ENCODE peak calls at places on chromosomes 2 and 18, in eight cellular contexts. J is HAP-1, A is cardiac muscle cell, Q is mesenchymal stem cell, L is Karpas-422, S is sigmoid colon, R is psoas muscle, W is PC-3. N is an unnamed sample. For H3K4me1, the result is how much of the 10 kb centered on the place peaks cover.

GRCh38 chr2:136225950-136226835 is 108.2 kb upstream of the CXCR4 start:
- DNase-seq in J (no peak), A (no peak), Q (no peak), L (no peak), S (no peak), R (no peak), W (no peak), N (peak)

GRCh38 chr2:171999604-172000469 is at the start of gene METAP1D:
- DNase-seq in J (peak), A (peak), Q (peak), L (peak), S (peak), R (peak), W (peak), N (peak)

GRCh38 chr18:62937065-62937464 is 221.7 kb downstream of the PHLPP1 start:
- DNase-seq in J (no peak), A (peak), Q (peak), L (no peak), S (no peak), R (no peak), W (peak), N (no peak)

GRCh38 chr2:128782411-128783192 is 463.9 kb upstream of the HS6ST1 start:
- DNase-seq in J (no peak), A (no peak), Q (no peak), L (no peak), S (peak), R (no peak), W (no peak), N (no peak)

GRCh38 chr2:195560209-195560907 is 96.7 kb upstream of the SLC39A10 start:
- DNase-seq in J (no peak), A (peak), Q (no peak), L (peak), S (no peak), R (no peak), W (peak), N (no peak)

GRCh38 chr18:49055787-49056186 is 105.0 kb upstream of the SMAD7 start:
- DNase-seq in J (no peak), A (peak), Q (peak), L (no peak), S (peak), R (peak), W (peak), N (peak)

GRCh38 chr2:195574305-195574704 is 82.7 kb upstream of the SLC39A10 start:
- DNase-seq in J (no peak), A (no peak), Q (no peak), L (no peak), S (no peak), R (no peak), W (no peak), N (no peak)

GRCh38 chr2:101330253-101330921 is 21.9 kb upstream of the RNF149 start:
- DNase-seq in J (peak), A (peak), Q (peak), L (no peak), S (no peak), R (peak), W (no peak), N (peak)

GRCh38 chr18:9428862-9429661 is 46.3 kb upstream of the RALBP1 start:
- DNase-seq in J (no peak), A (no peak), Q (no peak), L (no peak), S (peak), R (no peak), W (no peak), N (no peak)

GRCh38 chr2:112980537-112980936 is 2.7 kb downstream of the IL36G start:
- DNase-seq in J (no peak), A (no peak), Q (no peak), L (no peak), S (no peak), R (no peak), W (no peak), N (no peak)

GRCh38 chr18:31801078-31801477 is 40.4 kb upstream of the SLC25A52 start:
- DNase-seq in J (no peak), A (no peak), Q (no peak), L (no peak), S (no peak), R (no peak), W (no peak), N (no peak)

GRCh38 chr2:220670461-220670979 is 901.6 kb downstream of the EPHA4 start:
- DNase-seq in J (no peak), A (no peak), Q (no peak), L (no peak), S (no peak), R (no peak), W (no peak), N (peak)

GRCh38 chr2:225399509-225399908 is at the start of gene NYAP2:
- DNase-seq in J (no peak), A (no peak), Q (no peak), L (no peak), S (no peak), R (no peak), W (no peak), N (no peak)

GRCh38 chr2:200320344-200320743 is 13.9 kb downstream of the SPATS2L start:
- DNase-seq in J (no peak), A (no peak), Q (peak), L (no peak), S (no peak), R (no peak), W (no peak), N (no peak)

GRCh38 chr18:48866028-48866733 is 84.6 kb downstream of the SMAD7 start:
- DNase-seq in J (no peak), A (peak), Q (no peak), L (no peak), S (peak), R (peak), W (no peak), N (peak)

GRCh38 chr18:25168011-25168410 is 184.0 kb downstream of the ZNF521 start:
- DNase-seq in J (no peak), A (no peak), Q (no peak), L (no peak), S (no peak), R (no peak), W (no peak), N (no peak)

GRCh38 chr2:204255068-204255467 is 290.2 kb upstream of the PARD3B start:
- DNase-seq in J (no peak), A (no peak), Q (no peak), L (no peak), S (no peak), R (no peak), W (no peak), N (no peak)

GRCh38 chr2:21438949-21439348 is 315.2 kb downstream of the TDRD15 start:
- DNase-seq in J (no peak), A (peak), Q (peak), L (no peak), S (no peak), R (no peak), W (peak), N (no peak)

GRCh38 chr2:203673933-203674332 is 32.5 kb upstream of the CD28 start:
- DNase-seq in J (no peak), A (peak), Q (peak), L (no peak), S (no peak), R (no peak), W (no peak), N (no peak)

GRCh38 chr2:183614797-183615429 is 490.7 kb downstream of the NUP35 start:
- DNase-seq in J (no peak), A (no peak), Q (no peak), L (no peak), S (peak), R (peak), W (no peak), N (no peak)

GRCh38 chr2:40394597-40394996 is 57.3 kb downstream of the SLC8A1 start:
- DNase-seq in J (no peak), A (no peak), Q (no peak), L (no peak), S (no peak), R (no peak), W (no peak), N (no peak)

GRCh38 chr18:26497881-26498280 is 50.5 kb downstream of the KCTD1 start:
- DNase-seq in J (no peak), A (peak), Q (no peak), L (no peak), S (no peak), R (no peak), W (no peak), N (no peak)

GRCh38 chr2:127645395-127646291 is at the start of gene GPR17:
- DNase-seq in J (no peak), A (no peak), Q (no peak), L (no peak), S (peak), R (peak), W (no peak), N (peak)

GRCh38 chr2:45192991-45193390 is 183.7 kb upstream of the SIX2 start:
- DNase-seq in J (no peak), A (no peak), Q (no peak), L (no peak), S (no peak), R (no peak), W (no peak), N (no peak)

GRCh38 chr18:55988537-55988936 is 400.5 kb upstream of the TCF4 start:
- DNase-seq in J (no peak), A (peak), Q (peak), L (no peak), S (no peak), R (no peak), W (no peak), N (peak)

GRCh38 chr2:64018715-64019082 is 529 bp downstream of the VPS54 start:
- DNase-seq in J (peak), A (no peak), Q (peak), L (peak), S (peak), R (no peak), W (peak), N (peak)

GRCh38 chr2:206876176-206876575 is 63.1 kb upstream of the CPO start:
- DNase-seq in J (no peak), A (no peak), Q (no peak), L (no peak), S (no peak), R (no peak), W (no peak), N (no peak)

GRCh38 chr2:181008418-181008817 is 28.0 kb downstream of the UBE2E3 start:
- DNase-seq in J (peak), A (peak), Q (peak), L (no peak), S (no peak), R (no peak), W (no peak), N (peak)

GRCh38 chr2:12965540-12966269 is 249.0 kb downstream of the TRIB2 start:
- DNase-seq in J (no peak), A (peak), Q (peak), L (no peak), S (no peak), R (no peak), W (peak), N (peak)

GRCh38 chr2:175317741-175318140 is 136.2 kb upstream of the ATP5MC3 start:
- DNase-seq in J (no peak), A (no peak), Q (no peak), L (no peak), S (no peak), R (no peak), W (no peak), N (no peak)

GRCh38 chr2:172225786-172226185 is 123.1 kb upstream of the DLX2 start:
- DNase-seq in J (no peak), A (no peak), Q (no peak), L (no peak), S (no peak), R (no peak), W (no peak), N (no peak)

GRCh38 chr2:26630669-26631360 is 10.4 kb downstream of the CIB4 start:
- DNase-seq in J (no peak), A (no peak), Q (peak), L (no peak), S (no peak), R (no peak), W (peak), N (no peak)

GRCh38 chr2:54394392-54394791 is 61.7 kb upstream of the SPTBN1 start:
- DNase-seq in J (no peak), A (no peak), Q (peak), L (no peak), S (no peak), R (no peak), W (no peak), N (peak)

GRCh38 chr2:15941970-15942710 is 1.8 kb downstream of the MYCN start:
- DNase-seq in J (peak), A (no peak), Q (peak), L (no peak), S (no peak), R (no peak), W (no peak), N (no peak)

GRCh38 chr2:148998831-148999200 is 39.7 kb upstream of the LYPD6B start:
- DNase-seq in J (no peak), A (no peak), Q (no peak), L (no peak), S (no peak), R (no peak), W (no peak), N (no peak)
- H3K4me3 ChIP-seq in J (no peak), A (no peak), Q (no peak), L (no peak), S (no peak), R (no peak), W (no peak), N (no peak)

DNA sequence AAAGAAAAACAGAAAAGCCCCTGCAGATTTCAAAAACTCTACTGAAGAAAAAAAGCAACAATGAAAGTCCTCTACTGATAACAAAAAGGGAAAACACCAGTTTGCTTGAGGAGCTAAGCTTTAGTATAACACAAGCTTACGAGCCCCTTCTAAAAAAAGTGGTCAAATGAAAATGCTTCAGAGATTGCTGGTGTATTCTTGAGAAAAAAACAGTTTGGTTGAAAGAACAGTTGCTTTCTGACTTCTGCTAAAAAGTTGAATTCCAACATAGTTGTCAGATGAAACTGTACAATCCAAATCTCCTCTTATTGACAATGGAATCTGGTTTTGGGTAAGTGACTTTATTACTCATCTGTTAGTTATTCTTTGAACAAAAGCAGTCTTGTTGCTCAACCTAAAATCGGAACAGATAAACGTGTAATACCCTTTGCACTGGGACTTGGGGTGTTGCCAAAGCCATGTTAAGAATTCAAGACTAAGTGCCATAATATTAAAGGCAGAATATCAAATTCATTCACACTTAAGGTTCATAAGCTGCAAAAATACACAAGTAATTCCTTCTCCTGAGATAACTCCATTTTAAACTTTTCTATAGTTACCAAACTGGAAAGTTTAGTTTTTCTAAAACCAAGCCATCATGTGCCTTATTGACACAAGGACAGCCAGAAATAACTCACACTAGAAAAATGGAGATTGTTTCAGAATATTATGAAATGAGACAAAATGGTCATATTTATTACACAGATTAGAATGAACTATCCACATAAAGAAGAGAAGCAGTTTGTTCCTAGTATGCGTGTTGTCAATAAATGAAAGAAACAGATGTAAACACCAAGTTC is 45.3 kb upstream of the SPAG16 start:
- DNase-seq in J (no peak), A (peak), Q (peak), L (no peak), S (no peak), R (no peak), W (peak), N (no peak)
- H3K4me1 ChIP-seq in J (under half), A (under half), Q (under half), L (under half), S (under half), R (under half), W (under half), N (under half)

GRCh38 chr2:286774-287392 is 1.0 kb downstream of the ALKAL2 start:
- DNase-seq in J (no peak), A (peak), Q (peak), L (no peak), S (no peak), R (peak), W (no peak), N (no peak)
- H3K4me3 ChIP-seq in J (no peak), A (peak), Q (no peak), L (no peak), S (no peak), R (peak), W (no peak), N (peak)

GRCh38 chr2:226759768-226760167 is 39.9 kb downstream of the IRS1 start:
- DNase-seq in J (no peak), A (no peak), Q (no peak), L (no peak), S (no peak), R (no peak), W (no peak), N (no peak)

GRCh38 chr2:226752887-226753286 is 46.7 kb downstream of the IRS1 start:
- DNase-seq in J (no peak), A (no peak), Q (no peak), L (no peak), S (no peak), R (no peak), W (no peak), N (no peak)

GRCh38 chr2:226754821-226755536 is 44.6 kb downstream of the IRS1 start:
- DNase-seq in J (no peak), A (no peak), Q (peak), L (no peak), S (no peak), R (no peak), W (no peak), N (no peak)

GRCh38 chr2:226758886-226759660 is 40.5 kb downstream of the IRS1 start:
- DNase-seq in J (no peak), A (peak), Q (peak), L (no peak), S (no peak), R (no peak), W (peak), N (no peak)

DNA sequence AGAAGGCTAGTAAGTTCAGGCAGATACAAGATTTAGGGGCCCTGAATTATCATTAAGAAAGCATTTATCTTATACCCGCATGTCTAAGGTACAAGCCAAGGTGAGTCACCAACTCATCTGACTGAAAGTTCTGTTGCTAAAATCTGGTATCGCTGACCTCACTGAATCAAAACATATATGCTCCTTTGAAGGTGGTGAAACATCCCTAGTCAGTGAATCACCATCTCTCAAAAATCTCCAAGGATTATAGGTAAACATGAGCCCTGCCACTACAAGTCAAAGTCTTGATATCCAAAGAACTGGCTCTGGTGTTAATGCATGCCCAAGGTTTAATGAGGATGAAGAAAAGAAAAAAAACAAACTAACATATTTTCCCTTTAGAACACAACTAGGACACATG is 43.5 kb downstream of the IRS1 start:
- DNase-seq in J (no peak), A (peak), Q (peak), L (no peak), S (no peak), R (no peak), W (peak), N (peak)
- H3K4me1 ChIP-seq in J (under half), A (under half), Q (under half), L (under half), S (half or more), R (half or more), W (under half), N (under half)

DNA sequence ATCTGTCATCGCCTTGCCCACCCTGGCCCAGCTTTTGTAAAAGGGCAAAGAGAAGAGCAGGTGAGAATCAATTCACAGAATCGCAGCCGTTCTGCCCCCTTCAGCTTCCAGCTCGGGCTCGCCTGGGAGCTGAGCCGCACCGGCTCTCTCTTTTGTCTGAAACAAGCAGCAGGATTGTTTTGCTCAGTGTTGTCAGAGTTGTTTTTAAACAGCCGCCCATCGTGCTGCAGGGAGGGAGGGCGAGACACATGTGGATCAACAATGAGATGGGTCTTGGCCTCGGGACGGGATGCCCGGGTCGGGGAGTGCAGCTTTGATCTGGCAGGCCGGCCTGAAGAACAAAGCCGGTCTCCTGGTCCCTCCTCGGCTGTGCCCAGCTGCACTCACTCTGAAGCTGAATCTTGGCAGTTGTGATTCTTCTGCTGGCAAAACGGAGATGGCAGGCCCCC is 39.7 kb upstream of the HDAC4 start:
- DNase-seq in J (no peak), A (no peak), Q (no peak), L (no peak), S (no peak), R (no peak), W (no peak), N (no peak)
- H3K4me3 ChIP-seq in J (no peak), A (no peak), Q (no peak), L (no peak), S (no peak), R (no peak), W (no peak), N (no peak)

DNA sequence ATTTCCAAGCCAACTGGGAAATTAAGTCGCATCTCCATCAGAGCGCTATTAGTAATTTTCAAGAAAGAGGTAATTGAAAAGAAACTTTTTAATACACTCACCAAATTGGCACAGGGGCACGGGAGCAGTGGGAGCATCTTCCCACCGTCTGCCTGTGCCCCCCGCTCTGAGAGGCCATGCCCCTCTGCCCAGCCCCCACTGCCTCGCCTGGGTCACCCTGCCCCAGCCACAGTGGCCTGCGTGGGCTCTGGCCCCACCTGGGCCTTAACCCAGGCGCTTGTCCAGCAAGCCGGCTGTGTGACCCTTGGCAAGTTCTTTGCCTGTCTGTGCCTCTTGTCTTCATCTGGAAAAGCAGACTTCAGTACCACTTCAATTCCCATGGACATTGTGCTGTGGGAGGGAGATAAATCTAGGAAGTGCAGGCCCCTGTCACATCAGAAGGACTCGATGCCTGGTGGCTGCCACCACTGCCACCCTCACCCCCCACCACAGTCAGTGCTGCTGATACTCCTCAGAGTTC is 31.9 kb downstream of the GLI2 start:
- DNase-seq in J (no peak), A (no peak), Q (no peak), L (no peak), S (peak), R (peak), W (no peak), N (no peak)
- H3K4me1 ChIP-seq in J (under half), A (under half), Q (under half), L (under half), S (under half), R (under half), W (under half), N (under half)

N was measured in small intestine.